ENCODE peak calls at places on chromosomes 4 and X, in five cellular contexts. One of them, this sample, is unnamed. For H3K9me3, the result is how much of the 10 kb centered on the place peaks cover.

GRCh38 chrX:15675490-15675921 is 10.9 kb upstream of the CLTRN start:
- DNase-seq in lower lobe of right lung: peak
- DNase-seq in body of pancreas: peak
- DNase-seq in CD8-positive, alpha-beta memory T cell: no peak
- DNase-seq in left ventricle myocardium inferior: peak
- DNase-seq in this sample: peak

GRCh38 chr4:110245567-110245966 is 47.2 kb upstream of the ELOVL6 start:
- DNase-seq in CD8-positive, alpha-beta memory T cell: no peak
- DNase-seq in body of pancreas: no peak
- DNase-seq in lower lobe of right lung: no peak
- DNase-seq in left ventricle myocardium inferior: no peak
- DNase-seq in this sample: no peak

GRCh38 chr4:87228561-87228860 is 8.1 kb upstream of the KLHL8 start:
- DNase-seq in body of pancreas: no peak
- DNase-seq in left ventricle myocardium inferior: no peak
- DNase-seq in lower lobe of right lung: no peak
- DNase-seq in CD8-positive, alpha-beta memory T cell: no peak
- DNase-seq in this sample: no peak

GRCh38 chrX:110741213-110741796 is 54.3 kb downstream of the CHRDL1 start:
- DNase-seq in lower lobe of right lung: no peak
- DNase-seq in body of pancreas: no peak
- DNase-seq in left ventricle myocardium inferior: no peak
- DNase-seq in CD8-positive, alpha-beta memory T cell: no peak
- DNase-seq in this sample: no peak

GRCh38 chrX:68424719-68425118 is 8.6 kb downstream of the OPHN1 start:
- DNase-seq in lower lobe of right lung: no peak
- DNase-seq in CD8-positive, alpha-beta memory T cell: no peak
- DNase-seq in left ventricle myocardium inferior: no peak
- DNase-seq in body of pancreas: no peak
- DNase-seq in this sample: no peak

GRCh38 chrX:39731390-39731680 is 366.4 kb downstream of the BCOR start:
- DNase-seq in body of pancreas: no peak
- DNase-seq in left ventricle myocardium inferior: no peak
- DNase-seq in CD8-positive, alpha-beta memory T cell: no peak
- DNase-seq in lower lobe of right lung: no peak
- DNase-seq in this sample: no peak

GRCh38 chr4:169665039-169665732 is 44.8 kb downstream of the CLCN3 start:
- DNase-seq in left ventricle myocardium inferior: no peak
- DNase-seq in body of pancreas: no peak
- DNase-seq in lower lobe of right lung: no peak
- DNase-seq in CD8-positive, alpha-beta memory T cell: no peak
- DNase-seq in this sample: no peak

GRCh38 chr4:111937368-111937767 is 207.9 kb upstream of the FAM241A start:
- DNase-seq in body of pancreas: no peak
- DNase-seq in left ventricle myocardium inferior: no peak
- DNase-seq in lower lobe of right lung: no peak
- DNase-seq in CD8-positive, alpha-beta memory T cell: no peak
- DNase-seq in this sample: no peak

GRCh38 chr4:3261411-3262207 is 12.7 kb downstream of the MSANTD1 start:
- DNase-seq in lower lobe of right lung: no peak
- DNase-seq in body of pancreas: no peak
- DNase-seq in left ventricle myocardium inferior: peak
- DNase-seq in CD8-positive, alpha-beta memory T cell: no peak
- DNase-seq in this sample: no peak

GRCh38 chrX:1870421-1870820 is 255.6 kb downstream of the ASMT start:
- DNase-seq in body of pancreas: no peak
- DNase-seq in left ventricle myocardium inferior: no peak
- DNase-seq in lower lobe of right lung: no peak
- DNase-seq in CD8-positive, alpha-beta memory T cell: no peak
- DNase-seq in this sample: no peak

GRCh38 chr4:170476351-170476750 is 386.6 kb upstream of the AADAT start:
- DNase-seq in lower lobe of right lung: no peak
- DNase-seq in body of pancreas: no peak
- DNase-seq in left ventricle myocardium inferior: no peak
- DNase-seq in CD8-positive, alpha-beta memory T cell: no peak
- DNase-seq in this sample: no peak

GRCh38 chr4:39227906-39228305 is 45.6 kb downstream of the WDR19 start:
- DNase-seq in CD8-positive, alpha-beta memory T cell: no peak
- DNase-seq in lower lobe of right lung: no peak
- DNase-seq in body of pancreas: no peak
- DNase-seq in left ventricle myocardium inferior: no peak
- DNase-seq in this sample: no peak

GRCh38 chr4:73979407-73979806 is 2.4 kb downstream of the PF4 start:
- DNase-seq in lower lobe of right lung: no peak
- DNase-seq in body of pancreas: no peak
- DNase-seq in left ventricle myocardium inferior: no peak
- DNase-seq in CD8-positive, alpha-beta memory T cell: no peak
- DNase-seq in this sample: no peak

GRCh38 chrX:106698693-106699092 is 27.8 kb upstream of the RNF128 start:
- DNase-seq in left ventricle myocardium inferior: no peak
- DNase-seq in CD8-positive, alpha-beta memory T cell: no peak
- DNase-seq in body of pancreas: no peak
- DNase-seq in lower lobe of right lung: no peak
- DNase-seq in this sample: no peak

GRCh38 chrX:10482262-10482661 is 138.1 kb downstream of the MID1 start:
- DNase-seq in CD8-positive, alpha-beta memory T cell: no peak
- DNase-seq in left ventricle myocardium inferior: peak
- DNase-seq in body of pancreas: no peak
- DNase-seq in lower lobe of right lung: no peak
- DNase-seq in this sample: no peak

GRCh38 chrX:23959781-23960180 is 52.0 kb downstream of the CXorf58 start:
- DNase-seq in CD8-positive, alpha-beta memory T cell: no peak
- DNase-seq in left ventricle myocardium inferior: no peak
- DNase-seq in body of pancreas: no peak
- DNase-seq in lower lobe of right lung: no peak
- DNase-seq in this sample: no peak

GRCh38 chrX:23954396-23954795 is 46.6 kb downstream of the CXorf58 start:
- DNase-seq in CD8-positive, alpha-beta memory T cell: no peak
- DNase-seq in lower lobe of right lung: no peak
- DNase-seq in body of pancreas: no peak
- DNase-seq in left ventricle myocardium inferior: no peak
- DNase-seq in this sample: no peak

GRCh38 chrX:23952401-23952800 is 44.6 kb downstream of the CXorf58 start:
- DNase-seq in left ventricle myocardium inferior: no peak
- DNase-seq in body of pancreas: no peak
- DNase-seq in lower lobe of right lung: no peak
- DNase-seq in CD8-positive, alpha-beta memory T cell: no peak
- DNase-seq in this sample: no peak

GRCh38 chrX:23952984-23953907 is 45.4 kb downstream of the CXorf58 start:
- DNase-seq in CD8-positive, alpha-beta memory T cell: peak
- DNase-seq in left ventricle myocardium inferior: no peak
- DNase-seq in body of pancreas: no peak
- DNase-seq in lower lobe of right lung: no peak
- DNase-seq in this sample: no peak

GRCh38 chrX:23953908-23954269 is 46.1 kb downstream of the CXorf58 start:
- DNase-seq in left ventricle myocardium inferior: no peak
- DNase-seq in body of pancreas: no peak
- DNase-seq in CD8-positive, alpha-beta memory T cell: no peak
- DNase-seq in lower lobe of right lung: no peak
- DNase-seq in this sample: no peak
- H3K4me3 ChIP-seq in left ventricle myocardium inferior: no peak
- H3K4me3 ChIP-seq in body of pancreas: no peak
- H3K4me3 ChIP-seq in CD8-positive, alpha-beta memory T cell: peak
- H3K4me3 ChIP-seq in lower lobe of right lung: no peak
- H3K4me3 ChIP-seq in this sample: no peak

GRCh38 chr4:7558436-7558835 is 123.7 kb upstream of the PSAPL1 start:
- DNase-seq in body of pancreas: no peak
- DNase-seq in left ventricle myocardium inferior: no peak
- DNase-seq in CD8-positive, alpha-beta memory T cell: no peak
- DNase-seq in lower lobe of right lung: no peak
- DNase-seq in this sample: no peak

GRCh38 chr4:7554885-7555284 is 120.2 kb upstream of the PSAPL1 start:
- DNase-seq in left ventricle myocardium inferior: no peak
- DNase-seq in CD8-positive, alpha-beta memory T cell: no peak
- DNase-seq in body of pancreas: no peak
- DNase-seq in lower lobe of right lung: no peak
- DNase-seq in this sample: no peak

GRCh38 chr4:7559316-7559715 is 124.6 kb upstream of the PSAPL1 start:
- DNase-seq in body of pancreas: no peak
- DNase-seq in left ventricle myocardium inferior: no peak
- DNase-seq in lower lobe of right lung: no peak
- DNase-seq in CD8-positive, alpha-beta memory T cell: no peak
- DNase-seq in this sample: no peak

GRCh38 chr4:7557447-7557846 is 122.7 kb upstream of the PSAPL1 start:
- DNase-seq in body of pancreas: no peak
- DNase-seq in left ventricle myocardium inferior: no peak
- DNase-seq in CD8-positive, alpha-beta memory T cell: no peak
- DNase-seq in lower lobe of right lung: no peak
- DNase-seq in this sample: no peak

DNA sequence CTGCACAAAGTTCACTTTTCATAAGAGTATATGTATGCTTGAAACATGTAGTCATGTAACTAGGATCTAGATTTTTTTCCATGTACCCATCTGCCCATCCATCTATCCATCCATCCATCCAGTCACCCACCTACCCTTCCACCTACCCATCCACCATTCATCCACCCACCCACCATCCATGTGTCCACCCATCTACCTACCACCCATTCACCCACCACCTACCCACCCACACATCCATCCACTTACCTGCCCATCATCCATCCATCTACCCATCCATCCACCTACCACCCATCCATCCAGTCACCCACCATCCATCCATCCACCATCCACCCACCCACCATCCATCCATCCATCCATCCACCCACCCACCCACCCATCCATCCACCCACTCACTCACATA is 121.8 kb upstream of the PSAPL1 start:
- DNase-seq in left ventricle myocardium inferior: no peak
- DNase-seq in CD8-positive, alpha-beta memory T cell: no peak
- DNase-seq in lower lobe of right lung: no peak
- DNase-seq in body of pancreas: no peak
- DNase-seq in this sample: no peak
- H3K9me3 ChIP-seq in left ventricle myocardium inferior: under half
- H3K9me3 ChIP-seq in CD8-positive, alpha-beta memory T cell: under half
- H3K9me3 ChIP-seq in lower lobe of right lung: under half
- H3K9me3 ChIP-seq in body of pancreas: under half
- H3K9me3 ChIP-seq in this sample: under half

GRCh38 chr4:88533088-88533790 is 9.7 kb upstream of the PYURF start:
- DNase-seq in left ventricle myocardium inferior: no peak
- DNase-seq in body of pancreas: no peak
- DNase-seq in lower lobe of right lung: no peak
- DNase-seq in CD8-positive, alpha-beta memory T cell: no peak
- DNase-seq in this sample: no peak

GRCh38 chr4:88537725-88538124 is 14.1 kb upstream of the PYURF start:
- DNase-seq in left ventricle myocardium inferior: no peak
- DNase-seq in CD8-positive, alpha-beta memory T cell: no peak
- DNase-seq in lower lobe of right lung: no peak
- DNase-seq in body of pancreas: no peak
- DNase-seq in this sample: no peak

GRCh38 chr4:88535090-88535755 is 11.6 kb upstream of the PYURF start:
- DNase-seq in CD8-positive, alpha-beta memory T cell: no peak
- DNase-seq in lower lobe of right lung: no peak
- DNase-seq in left ventricle myocardium inferior: no peak
- DNase-seq in body of pancreas: no peak
- DNase-seq in this sample: no peak

GRCh38 chr4:88531549-88531948 is 8.0 kb upstream of the PYURF start:
- DNase-seq in CD8-positive, alpha-beta memory T cell: no peak
- DNase-seq in left ventricle myocardium inferior: no peak
- DNase-seq in lower lobe of right lung: no peak
- DNase-seq in body of pancreas: no peak
- DNase-seq in this sample: no peak

GRCh38 chr4:88533937-88534750 is 10.6 kb upstream of the PYURF start:
- DNase-seq in lower lobe of right lung: no peak
- DNase-seq in left ventricle myocardium inferior: no peak
- DNase-seq in CD8-positive, alpha-beta memory T cell: no peak
- DNase-seq in body of pancreas: no peak
- DNase-seq in this sample: no peak
- H3K4me3 ChIP-seq in lower lobe of right lung: no peak
- H3K4me3 ChIP-seq in left ventricle myocardium inferior: no peak
- H3K4me3 ChIP-seq in CD8-positive, alpha-beta memory T cell: no peak
- H3K4me3 ChIP-seq in body of pancreas: no peak
- H3K4me3 ChIP-seq in this sample: no peak

DNA sequence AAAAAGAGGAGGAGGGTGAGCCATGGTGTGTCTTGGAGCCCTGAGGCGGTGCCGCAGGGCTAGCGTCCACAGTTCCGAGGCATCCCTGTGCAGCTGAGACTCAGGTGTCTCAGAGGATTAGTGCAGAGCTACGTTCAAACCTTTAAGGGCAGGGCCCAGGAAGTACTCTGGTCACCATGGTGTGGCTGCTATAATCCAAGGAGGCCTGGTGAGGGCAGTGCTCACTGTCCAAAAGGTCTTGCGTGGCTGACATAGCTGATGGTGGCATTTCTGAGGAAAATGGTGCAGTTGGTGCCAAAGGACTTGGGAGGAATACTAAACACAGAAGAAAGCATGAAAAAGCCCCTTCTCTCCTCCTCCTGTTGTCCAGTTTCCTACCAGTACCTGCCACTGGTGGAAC is 146.9 kb downstream of the DCHS2 start:
- DNase-seq in body of pancreas: no peak
- DNase-seq in CD8-positive, alpha-beta memory T cell: no peak
- DNase-seq in left ventricle myocardium inferior: no peak
- DNase-seq in lower lobe of right lung: no peak
- DNase-seq in this sample: no peak
- H3K9me3 ChIP-seq in body of pancreas: under half
- H3K9me3 ChIP-seq in CD8-positive, alpha-beta memory T cell: under half
- H3K9me3 ChIP-seq in left ventricle myocardium inferior: under half
- H3K9me3 ChIP-seq in lower lobe of right lung: under half
- H3K9me3 ChIP-seq in this sample: under half

GRCh38 chr4:151362404-151363164 is 37.2 kb upstream of the SH3D19 start:
- DNase-seq in CD8-positive, alpha-beta memory T cell: peak
- DNase-seq in body of pancreas: peak
- DNase-seq in lower lobe of right lung: peak
- DNase-seq in left ventricle myocardium inferior: peak
- DNase-seq in this sample: peak
- H3K4me3 ChIP-seq in CD8-positive, alpha-beta memory T cell: no peak
- H3K4me3 ChIP-seq in body of pancreas: no peak
- H3K4me3 ChIP-seq in lower lobe of right lung: no peak
- H3K4me3 ChIP-seq in left ventricle myocardium inferior: no peak
- H3K4me3 ChIP-seq in this sample: no peak

GRCh38 chrX:156005144-156005543 is 7.6 kb downstream of the IL9R start:
- DNase-seq in left ventricle myocardium inferior: no peak
- DNase-seq in CD8-positive, alpha-beta memory T cell: no peak
- DNase-seq in lower lobe of right lung: no peak
- DNase-seq in body of pancreas: no peak
- DNase-seq in this sample: no peak
- H3K9me3 ChIP-seq in left ventricle myocardium inferior: under half
- H3K9me3 ChIP-seq in CD8-positive, alpha-beta memory T cell: under half
- H3K9me3 ChIP-seq in lower lobe of right lung: under half
- H3K9me3 ChIP-seq in body of pancreas: under half
- H3K9me3 ChIP-seq in this sample: under half

GRCh38 chrX:114344756-114345155 is 239.1 kb upstream of the HTR2C start:
- DNase-seq in body of pancreas: no peak
- DNase-seq in left ventricle myocardium inferior: no peak
- DNase-seq in CD8-positive, alpha-beta memory T cell: no peak
- DNase-seq in lower lobe of right lung: no peak
- DNase-seq in this sample: no peak
- H3K4me3 ChIP-seq in body of pancreas: no peak
- H3K4me3 ChIP-seq in left ventricle myocardium inferior: no peak
- H3K4me3 ChIP-seq in CD8-positive, alpha-beta memory T cell: no peak
- H3K4me3 ChIP-seq in lower lobe of right lung: no peak
- H3K4me3 ChIP-seq in this sample: no peak

DNA sequence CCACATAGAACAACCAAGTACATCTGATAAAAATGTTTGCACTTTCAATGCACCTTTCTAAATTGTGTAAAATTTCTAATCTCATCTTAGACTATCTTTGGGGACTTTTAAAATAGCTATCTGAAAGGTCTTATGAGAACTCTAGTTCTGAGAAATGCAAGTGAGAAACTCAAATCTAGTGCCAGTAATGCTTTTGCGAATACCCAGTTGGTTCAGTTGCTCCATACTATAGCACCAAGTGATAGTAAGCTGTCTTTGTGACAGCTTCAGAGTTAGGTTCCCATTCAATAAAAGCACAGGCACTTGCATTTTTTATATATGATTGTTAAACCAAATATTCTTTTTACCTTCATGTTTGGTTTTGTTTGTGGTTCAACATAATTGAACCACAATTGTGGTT is 4.5 kb upstream of the ITM2A start:
- DNase-seq in lower lobe of right lung: no peak
- DNase-seq in CD8-positive, alpha-beta memory T cell: no peak
- DNase-seq in left ventricle myocardium inferior: no peak
- DNase-seq in body of pancreas: no peak
- DNase-seq in this sample: no peak
- H3K9me3 ChIP-seq in lower lobe of right lung: under half
- H3K9me3 ChIP-seq in CD8-positive, alpha-beta memory T cell: under half
- H3K9me3 ChIP-seq in left ventricle myocardium inferior: under half
- H3K9me3 ChIP-seq in body of pancreas: under half
- H3K9me3 ChIP-seq in this sample: under half